ENCODE peak calls at places on chromosomes 7 and 10, in four cellular contexts. One of them, this sample, is unnamed.

GRCh38 chr10:19453967-19454366 is 362.3 kb upstream of the PLXDC2 start:
- DNase-seq in SW 1271: no peak
- DNase-seq in retina: no peak
- DNase-seq in stimulated activated CD4-positive, alpha-beta T cell treated with anti-CD3 and anti-CD28 coated beads, Interleukin-12 subunit alpha, Interleukin-12 subunit beta, amount 100 ng/mL, for 4 hours: no peak
- DNase-seq in this sample: no peak

GRCh38 chr7:42426163-42426562 is 189.2 kb upstream of the GLI3 start:
- DNase-seq in stimulated activated CD4-positive, alpha-beta T cell treated with anti-CD3 and anti-CD28 coated beads, Interleukin-12 subunit alpha, Interleukin-12 subunit beta, amount 100 ng/mL, for 4 hours: no peak
- DNase-seq in retina: no peak
- DNase-seq in SW 1271: no peak
- DNase-seq in this sample: no peak

GRCh38 chr10:42552188-42553063 is 85.9 kb downstream of the ZNF33B start:
- DNase-seq in retina: peak
- DNase-seq in SW 1271: peak
- DNase-seq in stimulated activated CD4-positive, alpha-beta T cell treated with anti-CD3 and anti-CD28 coated beads, Interleukin-12 subunit alpha, Interleukin-12 subunit beta, amount 100 ng/mL, for 4 hours: peak
- DNase-seq in this sample: peak

GRCh38 chr7:25167262-25167843 is 42.3 kb upstream of the CYCS start:
- DNase-seq in retina: no peak
- DNase-seq in SW 1271: no peak
- DNase-seq in stimulated activated CD4-positive, alpha-beta T cell treated with anti-CD3 and anti-CD28 coated beads, Interleukin-12 subunit alpha, Interleukin-12 subunit beta, amount 100 ng/mL, for 4 hours: no peak
- DNase-seq in this sample: no peak

GRCh38 chr10:129959544-129960492 is 4.3 kb downstream of the EBF3 start:
- DNase-seq in SW 1271: no peak
- DNase-seq in retina: peak
- DNase-seq in stimulated activated CD4-positive, alpha-beta T cell treated with anti-CD3 and anti-CD28 coated beads, Interleukin-12 subunit alpha, Interleukin-12 subunit beta, amount 100 ng/mL, for 4 hours: no peak
- DNase-seq in this sample: peak

GRCh38 chr10:52542891-52543290 is 228.8 kb downstream of the DKK1 start:
- DNase-seq in SW 1271: no peak
- DNase-seq in stimulated activated CD4-positive, alpha-beta T cell treated with anti-CD3 and anti-CD28 coated beads, Interleukin-12 subunit alpha, Interleukin-12 subunit beta, amount 100 ng/mL, for 4 hours: no peak
- DNase-seq in retina: no peak
- DNase-seq in this sample: no peak

GRCh38 chr10:100894033-100894432 is 18.7 kb upstream of the SLF2 start:
- DNase-seq in stimulated activated CD4-positive, alpha-beta T cell treated with anti-CD3 and anti-CD28 coated beads, Interleukin-12 subunit alpha, Interleukin-12 subunit beta, amount 100 ng/mL, for 4 hours: no peak
- DNase-seq in retina: no peak
- DNase-seq in SW 1271: no peak
- DNase-seq in this sample: no peak

GRCh38 chr7:28124413-28124812 is 56.2 kb downstream of the JAZF1 start:
- DNase-seq in SW 1271: no peak
- DNase-seq in stimulated activated CD4-positive, alpha-beta T cell treated with anti-CD3 and anti-CD28 coated beads, Interleukin-12 subunit alpha, Interleukin-12 subunit beta, amount 100 ng/mL, for 4 hours: no peak
- DNase-seq in retina: no peak
- DNase-seq in this sample: no peak

GRCh38 chr7:103499976-103500375 is 54.0 kb upstream of the SLC26A5 start:
- DNase-seq in stimulated activated CD4-positive, alpha-beta T cell treated with anti-CD3 and anti-CD28 coated beads, Interleukin-12 subunit alpha, Interleukin-12 subunit beta, amount 100 ng/mL, for 4 hours: no peak
- DNase-seq in SW 1271: no peak
- DNase-seq in retina: no peak
- DNase-seq in this sample: no peak

GRCh38 chr7:12898610-12899009 is 211.2 kb downstream of the ARL4A start:
- DNase-seq in SW 1271: no peak
- DNase-seq in retina: no peak
- DNase-seq in stimulated activated CD4-positive, alpha-beta T cell treated with anti-CD3 and anti-CD28 coated beads, Interleukin-12 subunit alpha, Interleukin-12 subunit beta, amount 100 ng/mL, for 4 hours: no peak
- DNase-seq in this sample: no peak

GRCh38 chr10:70551491-70551890 is 51.0 kb downstream of the PRF1 start:
- DNase-seq in retina: no peak
- DNase-seq in stimulated activated CD4-positive, alpha-beta T cell treated with anti-CD3 and anti-CD28 coated beads, Interleukin-12 subunit alpha, Interleukin-12 subunit beta, amount 100 ng/mL, for 4 hours: no peak
- DNase-seq in SW 1271: no peak
- DNase-seq in this sample: no peak

GRCh38 chr10:78247821-78248220 is 214.2 kb downstream of the RPS24 start:
- DNase-seq in stimulated activated CD4-positive, alpha-beta T cell treated with anti-CD3 and anti-CD28 coated beads, Interleukin-12 subunit alpha, Interleukin-12 subunit beta, amount 100 ng/mL, for 4 hours: no peak
- DNase-seq in SW 1271: no peak
- DNase-seq in retina: no peak
- DNase-seq in this sample: no peak

GRCh38 chr10:105743343-105744056 is 1102.4 kb downstream of the SORCS3 start:
- DNase-seq in SW 1271: no peak
- DNase-seq in retina: no peak
- DNase-seq in stimulated activated CD4-positive, alpha-beta T cell treated with anti-CD3 and anti-CD28 coated beads, Interleukin-12 subunit alpha, Interleukin-12 subunit beta, amount 100 ng/mL, for 4 hours: no peak
- DNase-seq in this sample: no peak

GRCh38 chr10:130360826-130361311 is 224.7 kb downstream of the GLRX3 start:
- DNase-seq in stimulated activated CD4-positive, alpha-beta T cell treated with anti-CD3 and anti-CD28 coated beads, Interleukin-12 subunit alpha, Interleukin-12 subunit beta, amount 100 ng/mL, for 4 hours: no peak
- DNase-seq in SW 1271: no peak
- DNase-seq in retina: no peak
- DNase-seq in this sample: no peak

GRCh38 chr7:24959735-24960485 is 20.1 kb downstream of the OSBPL3 start:
- DNase-seq in SW 1271: no peak
- DNase-seq in stimulated activated CD4-positive, alpha-beta T cell treated with anti-CD3 and anti-CD28 coated beads, Interleukin-12 subunit alpha, Interleukin-12 subunit beta, amount 100 ng/mL, for 4 hours: no peak
- DNase-seq in retina: no peak
- DNase-seq in this sample: no peak

GRCh38 chr10:43292745-43293676 is 26.1 kb upstream of the RASGEF1A start:
- DNase-seq in retina: peak
- DNase-seq in SW 1271: peak
- DNase-seq in stimulated activated CD4-positive, alpha-beta T cell treated with anti-CD3 and anti-CD28 coated beads, Interleukin-12 subunit alpha, Interleukin-12 subunit beta, amount 100 ng/mL, for 4 hours: peak
- DNase-seq in this sample: peak

GRCh38 chr10:103884681-103885139 is 29.3 kb upstream of the SH3PXD2A start:
- DNase-seq in SW 1271: peak
- DNase-seq in stimulated activated CD4-positive, alpha-beta T cell treated with anti-CD3 and anti-CD28 coated beads, Interleukin-12 subunit alpha, Interleukin-12 subunit beta, amount 100 ng/mL, for 4 hours: no peak
- DNase-seq in retina: peak
- DNase-seq in this sample: peak

GRCh38 chr10:33010132-33011037 is 52.4 kb upstream of the ITGB1 start:
- DNase-seq in stimulated activated CD4-positive, alpha-beta T cell treated with anti-CD3 and anti-CD28 coated beads, Interleukin-12 subunit alpha, Interleukin-12 subunit beta, amount 100 ng/mL, for 4 hours: no peak
- DNase-seq in retina: no peak
- DNase-seq in SW 1271: peak
- DNase-seq in this sample: peak

GRCh38 chr10:112844681-112845080 is 105.4 kb upstream of the TCF7L2 start:
- DNase-seq in stimulated activated CD4-positive, alpha-beta T cell treated with anti-CD3 and anti-CD28 coated beads, Interleukin-12 subunit alpha, Interleukin-12 subunit beta, amount 100 ng/mL, for 4 hours: no peak
- DNase-seq in SW 1271: no peak
- DNase-seq in retina: no peak
- DNase-seq in this sample: no peak

GRCh38 chr10:71984798-71985388 is 20.7 kb downstream of the CHST3 start:
- DNase-seq in stimulated activated CD4-positive, alpha-beta T cell treated with anti-CD3 and anti-CD28 coated beads, Interleukin-12 subunit alpha, Interleukin-12 subunit beta, amount 100 ng/mL, for 4 hours: no peak
- DNase-seq in SW 1271: no peak
- DNase-seq in retina: no peak
- DNase-seq in this sample: no peak

GRCh38 chr10:129970404-129971364 is 6.6 kb upstream of the EBF3 start:
- DNase-seq in stimulated activated CD4-positive, alpha-beta T cell treated with anti-CD3 and anti-CD28 coated beads, Interleukin-12 subunit alpha, Interleukin-12 subunit beta, amount 100 ng/mL, for 4 hours: no peak
- DNase-seq in retina: peak
- DNase-seq in SW 1271: no peak
- DNase-seq in this sample: no peak

GRCh38 chr10:338176-339037 is 203.2 kb downstream of the ZMYND11 start:
- DNase-seq in retina: no peak
- DNase-seq in stimulated activated CD4-positive, alpha-beta T cell treated with anti-CD3 and anti-CD28 coated beads, Interleukin-12 subunit alpha, Interleukin-12 subunit beta, amount 100 ng/mL, for 4 hours: no peak
- DNase-seq in SW 1271: no peak
- DNase-seq in this sample: no peak

GRCh38 chr7:5643280-5643679 is 138.2 kb downstream of the RNF216 start:
- DNase-seq in stimulated activated CD4-positive, alpha-beta T cell treated with anti-CD3 and anti-CD28 coated beads, Interleukin-12 subunit alpha, Interleukin-12 subunit beta, amount 100 ng/mL, for 4 hours: no peak
- DNase-seq in retina: no peak
- DNase-seq in SW 1271: peak
- DNase-seq in this sample: no peak

GRCh38 chr7:95391761-95392160 is 4.4 kb downstream of the PON3 start:
- DNase-seq in stimulated activated CD4-positive, alpha-beta T cell treated with anti-CD3 and anti-CD28 coated beads, Interleukin-12 subunit alpha, Interleukin-12 subunit beta, amount 100 ng/mL, for 4 hours: no peak
- DNase-seq in retina: no peak
- DNase-seq in SW 1271: no peak
- DNase-seq in this sample: peak

GRCh38 chr7:77537595-77538185 is 595 bp downstream of the PTPN12 start:
- DNase-seq in stimulated activated CD4-positive, alpha-beta T cell treated with anti-CD3 and anti-CD28 coated beads, Interleukin-12 subunit alpha, Interleukin-12 subunit beta, amount 100 ng/mL, for 4 hours: peak
- DNase-seq in SW 1271: peak
- DNase-seq in retina: peak
- DNase-seq in this sample: peak

GRCh38 chr10:10677479-10677878 is 340.2 kb upstream of the CELF2 start:
- DNase-seq in SW 1271: peak
- DNase-seq in retina: peak
- DNase-seq in stimulated activated CD4-positive, alpha-beta T cell treated with anti-CD3 and anti-CD28 coated beads, Interleukin-12 subunit alpha, Interleukin-12 subunit beta, amount 100 ng/mL, for 4 hours: peak
- DNase-seq in this sample: peak

GRCh38 chr10:30736685-30737232 is 107.2 kb upstream of the LYZL2 start:
- DNase-seq in stimulated activated CD4-positive, alpha-beta T cell treated with anti-CD3 and anti-CD28 coated beads, Interleukin-12 subunit alpha, Interleukin-12 subunit beta, amount 100 ng/mL, for 4 hours: no peak
- DNase-seq in retina: no peak
- DNase-seq in SW 1271: peak
- DNase-seq in this sample: no peak